ENCODE peak calls at places on chromosome 22, in seven cellular contexts. E is A549; V is CD4-positive, alpha-beta memory T cell; O is mesendoderm; F is lung; Y is CD8-positive, alpha-beta T cell; D is foreskin keratinocyte. L is an unnamed sample. For H3K4me1, the result is how much of the 10 kb centered on the place peaks cover.

GRCh38 chr22:50578776-50579310 is 616 bp upstream of the CPT1B start:
- DNase-seq in E (no peak), V (no peak), O (no peak), F (no peak), Y (no peak), D (no peak), L (peak)

GRCh38 chr22:23751441-23751996 is 607 bp upstream of the ZNF70 start:
- DNase-seq in E (no peak), V (no peak), O (peak), F (no peak), Y (no peak), D (peak), L (no peak)

GRCh38 chr22:39598017-39598965 is 27.7 kb downstream of the CACNA1I start:
- DNase-seq in E (peak), V (peak), O (peak), F (peak), Y (peak), D (peak), L (peak)

GRCh38 chr22:38097557-38098409 is 12.7 kb downstream of the BAIAP2L2 start:
- DNase-seq in E (no peak), V (no peak), O (peak), F (no peak), Y (no peak), D (no peak), L (peak)

GRCh38 chr22:27755521-27756211 is 45.9 kb downstream of the MN1 start:
- DNase-seq in E (no peak), V (no peak), O (no peak), F (no peak), Y (no peak), D (no peak), L (no peak)

GRCh38 chr22:49763138-49763537 is 64.5 kb downstream of the BRD1 start:
- DNase-seq in E (no peak), V (no peak), O (no peak), F (no peak), Y (no peak), D (no peak), L (no peak)

GRCh38 chr22:43890901-43891331 is 897 bp downstream of the PNPLA5 start:
- DNase-seq in E (no peak), V (no peak), O (no peak), F (no peak), Y (no peak), D (no peak), L (no peak)

GRCh38 chr22:49033616-49034015 is 794.1 kb downstream of the BRD1 start:
- DNase-seq in E (no peak), V (no peak), O (no peak), F (no peak), Y (no peak), D (no peak), L (peak)

GRCh38 chr22:42156121-42156520 is 25.5 kb upstream of the CYP2D6 start:
- DNase-seq in E (no peak), V (no peak), O (no peak), F (no peak), Y (no peak), D (peak), L (no peak)

GRCh38 chr22:28141614-28142013 is 222.6 kb upstream of the PITPNB start:
- DNase-seq in E (no peak), V (no peak), O (no peak), F (no peak), Y (no peak), D (peak), L (no peak)

GRCh38 chr22:41300661-41301060 is 664 bp upstream of the ZC3H7B start:
- DNase-seq in E (no peak), V (no peak), O (no peak), F (no peak), Y (no peak), D (peak), L (no peak)

GRCh38 chr22:46537946-46538815 is 761 bp upstream of the CELSR1 start:
- DNase-seq in E (peak), V (no peak), O (peak), F (no peak), Y (no peak), D (peak), L (peak)

GRCh38 chr22:42315392-42315756 is 44.9 kb upstream of the TCF20 start:
- DNase-seq in E (no peak), V (no peak), O (no peak), F (no peak), Y (no peak), D (no peak), L (no peak)

GRCh38 chr22:17924076-17924475 is 100.3 kb downstream of the MICAL3 start:
- DNase-seq in E (no peak), V (no peak), O (no peak), F (no peak), Y (no peak), D (no peak), L (no peak)

GRCh38 chr22:48357196-48357595 is 1470.5 kb downstream of the BRD1 start:
- DNase-seq in E (no peak), V (no peak), O (peak), F (no peak), Y (no peak), D (no peak), L (no peak)

GRCh38 chr22:49197986-49198704 is 629.5 kb downstream of the BRD1 start:
- DNase-seq in E (no peak), V (no peak), O (no peak), F (no peak), Y (no peak), D (no peak), L (no peak)

GRCh38 chr22:43796567-43796966 is 15.5 kb downstream of the EFCAB6 start:
- DNase-seq in E (no peak), V (no peak), O (peak), F (no peak), Y (no peak), D (peak), L (no peak)

GRCh38 chr22:32717337-32718240 is 83.9 kb upstream of the TIMP3 start:
- DNase-seq in E (no peak), V (no peak), O (no peak), F (no peak), Y (no peak), D (peak), L (peak)

GRCh38 chr22:38218661-38219331 is 17.0 kb downstream of the MAFF start:
- DNase-seq in E (peak), V (peak), O (peak), F (peak), Y (no peak), D (peak), L (peak)

GRCh38 chr22:39234867-39235687 is 9.7 kb downstream of the PDGFB start:
- DNase-seq in E (no peak), V (no peak), O (no peak), F (no peak), Y (no peak), D (peak), L (peak)

GRCh38 chr22:47626428-47627390 is 864.3 kb downstream of the TBC1D22A start:
- DNase-seq in E (no peak), V (no peak), O (peak), F (peak), Y (no peak), D (no peak), L (no peak)

GRCh38 chr22:46742576-46743221 is 4.6 kb upstream of the CERK start:
- DNase-seq in E (peak), V (no peak), O (no peak), F (no peak), Y (no peak), D (no peak), L (no peak)

GRCh38 chr22:37178350-37179125 is 9.5 kb downstream of the C1QTNF6 start:
- DNase-seq in E (no peak), V (no peak), O (no peak), F (no peak), Y (no peak), D (no peak), L (no peak)

GRCh38 chr22:28247667-28248363 is 328.8 kb upstream of the PITPNB start:
- DNase-seq in E (no peak), V (no peak), O (peak), F (no peak), Y (no peak), D (no peak), L (no peak)

GRCh38 chr22:49609207-49609876 is 218.3 kb downstream of the BRD1 start:
- DNase-seq in E (no peak), V (no peak), O (no peak), F (no peak), Y (no peak), D (no peak), L (no peak)

GRCh38 chr22:28024422-28024888 is 105.4 kb upstream of the PITPNB start:
- DNase-seq in E (no peak), V (no peak), O (no peak), F (no peak), Y (no peak), D (no peak), L (no peak)

GRCh38 chr22:46748948-46749681 is 11.1 kb upstream of the CERK start:
- DNase-seq in E (no peak), V (peak), O (no peak), F (no peak), Y (peak), D (no peak), L (no peak)

GRCh38 chr22:19973551-19974183 is 32.0 kb upstream of the TXNRD2 start:
- DNase-seq in E (no peak), V (no peak), O (no peak), F (no peak), Y (no peak), D (no peak), L (no peak)

GRCh38 chr22:27107005-27107404 is 449.6 kb downstream of the MIAT start:
- DNase-seq in E (no peak), V (no peak), O (no peak), F (no peak), Y (no peak), D (no peak), L (no peak)

GRCh38 chr22:42837556-42837955 is 19.5 kb downstream of the ARFGAP3 start:
- DNase-seq in E (no peak), V (no peak), O (no peak), F (no peak), Y (no peak), D (no peak), L (no peak)

GRCh38 chr22:37207981-37208380 is 4.3 kb downstream of the SSTR3 start:
- DNase-seq in E (no peak), V (no peak), O (no peak), F (no peak), Y (peak), D (no peak), L (no peak)

GRCh38 chr22:27732391-27732790 is 69.2 kb downstream of the MN1 start:
- DNase-seq in E (no peak), V (no peak), O (no peak), F (no peak), Y (no peak), D (no peak), L (no peak)

GRCh38 chr22:42769574-42770447 is 49.1 kb upstream of the A4GALT start:
- DNase-seq in E (no peak), V (no peak), O (no peak), F (peak), Y (no peak), D (no peak), L (peak)

GRCh38 chr22:46879083-46879482 is 116.6 kb downstream of the TBC1D22A start:
- DNase-seq in E (no peak), V (no peak), O (no peak), F (no peak), Y (no peak), D (no peak), L (peak)

GRCh38 chr22:29626497-29627195 is 23.2 kb downstream of the NF2 start:
- DNase-seq in E (no peak), V (no peak), O (no peak), F (no peak), Y (no peak), D (peak), L (no peak)

GRCh38 chr22:40855104-40855959 is 1.1 kb downstream of the ST13 start:
- DNase-seq in E (no peak), V (no peak), O (no peak), F (no peak), Y (no peak), D (peak), L (no peak)

GRCh38 chr22:35540600-35541253 is at the start of gene RASD2:
- DNase-seq in E (peak), V (peak), O (peak), F (no peak), Y (no peak), D (peak), L (peak)
- H3K4me1 ChIP-seq in E (under half), V (under half), O (under half), F (under half), Y (under half), D (under half), L (under half)

GRCh38 chr22:44938886-44939285 is 70.9 kb downstream of the PHF21B start:
- DNase-seq in E (no peak), V (no peak), O (no peak), F (no peak), Y (no peak), D (no peak), L (no peak)
- H3K4me1 ChIP-seq in E (under half), V (under half), O (under half), F (under half), Y (under half), D (under half), L (under half)

GRCh38 chr22:21856868-21857267 is 10.6 kb downstream of the MAPK1 start:
- DNase-seq in E (no peak), V (no peak), O (no peak), F (no peak), Y (no peak), D (no peak), L (no peak)

GRCh38 chr22:21855715-21856114 is 11.7 kb downstream of the MAPK1 start:
- DNase-seq in E (no peak), V (no peak), O (peak), F (no peak), Y (no peak), D (no peak), L (no peak)

GRCh38 chr22:21858025-21858764 is 9.2 kb downstream of the MAPK1 start:
- DNase-seq in E (no peak), V (no peak), O (no peak), F (no peak), Y (no peak), D (no peak), L (no peak)

GRCh38 chr22:21857501-21857914 is 9.9 kb downstream of the MAPK1 start:
- DNase-seq in E (no peak), V (no peak), O (no peak), F (no peak), Y (no peak), D (no peak), L (no peak)

DNA sequence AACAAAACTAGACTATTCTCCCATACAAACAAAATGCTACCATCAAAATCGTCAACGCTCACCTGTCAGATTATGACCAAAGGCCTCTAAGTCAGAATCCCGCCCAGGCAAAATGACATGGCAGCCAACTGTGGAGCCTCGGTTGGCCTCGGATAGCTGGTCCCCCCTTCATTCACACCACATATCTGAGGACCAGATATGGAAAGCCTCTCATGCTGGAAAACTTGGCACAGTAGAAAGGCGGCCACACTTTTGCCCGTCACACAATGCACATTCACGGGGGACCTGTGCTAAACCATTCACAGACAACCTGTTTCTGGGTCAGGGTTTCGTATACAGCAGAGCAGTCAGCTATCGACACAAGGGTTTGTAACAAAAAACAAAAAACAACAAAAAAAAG is 11.2 kb downstream of the MAPK1 start:
- DNase-seq in E (no peak), V (no peak), O (no peak), F (no peak), Y (no peak), D (no peak), L (no peak)
- H3K4me1 ChIP-seq in E (under half), V (half or more), O (under half), F (under half), Y (under half), D (under half), L (under half)

GRCh38 chr22:31211862-31212730 is at the start of gene LIMK2:
- DNase-seq in E (peak), V (peak), O (peak), F (peak), Y (peak), D (peak), L (peak)
- H3K4me1 ChIP-seq in E (under half), V (half or more), O (under half), F (under half), Y (under half), D (under half), L (under half)

GRCh38 chr22:36155702-36156101 is 4.9 kb downstream of the APOL3 start:
- DNase-seq in E (no peak), V (no peak), O (no peak), F (peak), Y (no peak), D (no peak), L (peak)
- H3K4me1 ChIP-seq in E (under half), V (half or more), O (under half), F (under half), Y (half or more), D (under half), L (under half)

DNA sequence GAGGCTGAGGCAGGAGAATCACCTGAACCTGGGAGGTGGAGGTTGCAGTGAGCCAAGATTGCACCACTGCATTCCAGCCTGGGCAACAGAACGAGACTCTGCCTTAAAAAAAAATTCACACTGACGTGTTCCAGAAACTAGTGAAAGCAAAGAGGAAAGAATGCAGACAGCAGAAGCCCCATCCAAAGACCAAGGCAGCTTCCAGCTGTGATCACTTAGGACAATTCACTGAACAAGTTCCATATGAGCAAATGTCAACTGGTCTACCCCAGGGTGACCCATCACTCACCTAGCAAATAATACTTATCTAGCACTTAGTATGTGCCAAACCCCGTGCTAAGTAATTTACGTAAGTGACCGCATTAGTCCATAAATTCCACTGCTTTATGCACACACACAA is 138.9 kb downstream of the LARGE1 start:
- DNase-seq in E (no peak), V (no peak), O (peak), F (no peak), Y (no peak), D (no peak), L (no peak)
- H3K4me1 ChIP-seq in E (under half), V (under half), O (under half), F (under half), Y (under half), D (under half), L (under half)